ENCODE peak calls at places on chromosome 16, in nine cellular contexts. B is A549, V is HCT116, O is sigmoid colon, K is spleen, M is heart left ventricle, D is ovary, N is adrenal gland, G is IMR-90. W is an unnamed sample.

GRCh38 chr16:71929048-71929447 is 33.7 kb downstream of the IST1 start:
- DNase-seq in B (no peak), V (no peak), O (peak), K (no peak), M (no peak), D (no peak), N (peak), G (peak), W (no peak)

GRCh38 chr16:27169511-27170071 is 33.7 kb upstream of the KDM8 start:
- DNase-seq in B (no peak), V (no peak), O (no peak), K (no peak), M (no peak), D (no peak), N (no peak), G (peak), W (no peak)

GRCh38 chr16:19375561-19376158 is 42.0 kb upstream of the TMC5 start:
- DNase-seq in B (peak), V (peak), O (no peak), K (no peak), M (peak), D (peak), N (peak), G (peak), W (no peak)

GRCh38 chr16:75296606-75297005 is 45.2 kb upstream of the BCAR1 start:
- DNase-seq in B (no peak), V (no peak), O (peak), K (no peak), M (peak), D (no peak), N (peak), G (peak), W (no peak)

GRCh38 chr16:89949756-89950155 is 1.2 kb downstream of the DEF8 start:
- DNase-seq in B (no peak), V (no peak), O (no peak), K (no peak), M (no peak), D (no peak), N (no peak), G (no peak), W (no peak)

GRCh38 chr16:6837722-6838121 is 494.9 kb upstream of the RBFOX1 start:
- DNase-seq in B (no peak), V (no peak), O (no peak), K (no peak), M (no peak), D (no peak), N (no peak), G (no peak), W (no peak)

GRCh38 chr16:11136600-11136999 is 119.4 kb downstream of the SOCS1 start:
- DNase-seq in B (no peak), V (no peak), O (no peak), K (no peak), M (peak), D (no peak), N (no peak), G (no peak), W (no peak)

GRCh38 chr16:88317619-88317977 is 65.2 kb upstream of the ZNF469 start:
- DNase-seq in B (no peak), V (no peak), O (no peak), K (no peak), M (peak), D (no peak), N (no peak), G (peak), W (no peak)

GRCh38 chr16:2866422-2866821 is 8.5 kb upstream of the PRSS22 start:
- DNase-seq in B (no peak), V (no peak), O (no peak), K (no peak), M (no peak), D (no peak), N (no peak), G (no peak), W (no peak)

DNA sequence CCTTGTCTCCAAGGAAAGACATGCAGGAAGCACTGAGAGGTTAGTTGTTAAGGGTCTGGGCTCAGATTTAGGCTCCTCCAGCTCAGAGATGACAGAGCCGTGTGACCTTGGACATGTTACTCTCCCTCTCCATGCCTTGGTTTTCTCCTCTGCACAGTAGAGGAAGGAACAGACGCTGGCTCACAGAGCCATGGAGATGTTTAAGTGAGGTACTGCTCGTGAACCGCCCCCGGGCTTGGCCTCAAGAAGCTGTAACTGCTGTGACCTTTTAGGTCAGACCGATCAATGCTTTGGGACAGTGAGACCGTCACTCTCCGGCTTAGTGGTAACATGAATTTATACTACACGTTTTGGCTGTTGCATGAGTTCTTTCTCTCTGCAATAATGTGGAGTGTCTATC is 197.4 kb downstream of the C16orf95 start:
- DNase-seq in B (no peak), V (no peak), O (peak), K (no peak), M (no peak), D (no peak), N (no peak), G (no peak), W (no peak)
- TF ChIP-seq POLR2A in B (no peak), V (no peak), O (no peak), K (no peak), M (no peak), D (no peak), N (no peak), G (no peak), W (no peak)

GRCh38 chr16:22979038-22979437 is 165.1 kb downstream of the HS3ST2 start:
- DNase-seq in B (no peak), V (no peak), O (no peak), K (no peak), M (no peak), D (no peak), N (no peak), G (no peak), W (no peak)

GRCh38 chr16:22971346-22971924 is 157.5 kb downstream of the HS3ST2 start:
- DNase-seq in B (no peak), V (no peak), O (no peak), K (no peak), M (no peak), D (no peak), N (no peak), G (no peak), W (no peak)

GRCh38 chr16:22973451-22973991 is 159.6 kb downstream of the HS3ST2 start:
- DNase-seq in B (no peak), V (no peak), O (no peak), K (no peak), M (no peak), D (no peak), N (no peak), G (no peak), W (no peak)

GRCh38 chr16:22977294-22977697 is 163.3 kb downstream of the HS3ST2 start:
- DNase-seq in B (no peak), V (peak), O (no peak), K (no peak), M (no peak), D (no peak), N (no peak), G (no peak), W (no peak)
- TF ChIP-seq CTCF in B (peak), V (peak), O (no peak), K (no peak), M (peak), D (no peak), N (peak), G (peak), W (no peak)

GRCh38 chr16:81601008-81601428 is 156.4 kb downstream of the CMIP start:
- DNase-seq in B (peak), V (no peak), O (no peak), K (no peak), M (no peak), D (no peak), N (no peak), G (peak), W (no peak)

GRCh38 chr16:81601601-81602251 is 157.1 kb downstream of the CMIP start:
- DNase-seq in B (no peak), V (no peak), O (no peak), K (no peak), M (no peak), D (no peak), N (no peak), G (peak), W (no peak)

GRCh38 chr16:81599034-81599744 is 154.6 kb downstream of the CMIP start:
- DNase-seq in B (no peak), V (no peak), O (no peak), K (no peak), M (no peak), D (no peak), N (no peak), G (no peak), W (no peak)

GRCh38 chr16:81602377-81602776 is 157.8 kb downstream of the CMIP start:
- DNase-seq in B (no peak), V (no peak), O (no peak), K (no peak), M (no peak), D (no peak), N (no peak), G (no peak), W (no peak)

DNA sequence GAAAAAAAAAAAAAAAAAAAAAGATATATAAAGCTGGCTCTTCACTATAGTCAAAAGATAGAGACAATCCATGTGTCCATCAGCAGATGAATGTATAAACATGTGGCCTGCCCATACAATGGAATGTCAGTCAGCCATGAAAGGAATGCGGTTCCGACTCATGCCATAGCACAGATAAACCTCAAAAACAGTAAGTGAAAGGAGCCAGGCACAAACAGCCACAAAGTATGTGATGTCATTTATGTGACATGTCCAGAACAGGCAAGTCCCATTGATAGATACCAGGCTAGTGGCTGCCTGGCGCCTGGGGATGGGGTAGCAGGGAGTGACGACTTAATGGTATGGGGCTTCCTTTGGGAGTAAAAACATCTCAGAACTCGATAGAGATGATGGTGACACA is 155.7 kb downstream of the CMIP start:
- DNase-seq in B (no peak), V (no peak), O (no peak), K (no peak), M (no peak), D (no peak), N (no peak), G (peak), W (no peak)
- H3K27ac ChIP-seq in B (peak), V (no peak), O (peak), K (no peak), M (no peak), D (no peak), N (no peak), G (no peak), W (peak)

GRCh38 chr16:58265480-58266052 is 29.3 kb downstream of the PRSS54 start:
- DNase-seq in B (no peak), V (no peak), O (no peak), K (no peak), M (no peak), D (no peak), N (no peak), G (no peak), W (no peak)
- TF ChIP-seq POLR2A in B (no peak), V (no peak), O (no peak), K (no peak), M (no peak), D (no peak), N (no peak), G (no peak), W (no peak)

GRCh38 chr16:86042996-86043725 is 144.2 kb downstream of the IRF8 start:
- DNase-seq in B (no peak), V (no peak), O (no peak), K (peak), M (no peak), D (peak), N (no peak), G (no peak), W (no peak)

GRCh38 chr16:86044881-86045600 is 146.1 kb downstream of the IRF8 start:
- DNase-seq in B (no peak), V (no peak), O (peak), K (peak), M (no peak), D (no peak), N (no peak), G (no peak), W (no peak)

GRCh38 chr16:86046026-86046713 is 147.2 kb downstream of the IRF8 start:
- DNase-seq in B (no peak), V (no peak), O (peak), K (peak), M (no peak), D (no peak), N (no peak), G (no peak), W (no peak)

GRCh38 chr16:86045601-86045971 is 146.6 kb downstream of the IRF8 start:
- DNase-seq in B (no peak), V (no peak), O (peak), K (peak), M (no peak), D (no peak), N (no peak), G (no peak), W (no peak)

DNA sequence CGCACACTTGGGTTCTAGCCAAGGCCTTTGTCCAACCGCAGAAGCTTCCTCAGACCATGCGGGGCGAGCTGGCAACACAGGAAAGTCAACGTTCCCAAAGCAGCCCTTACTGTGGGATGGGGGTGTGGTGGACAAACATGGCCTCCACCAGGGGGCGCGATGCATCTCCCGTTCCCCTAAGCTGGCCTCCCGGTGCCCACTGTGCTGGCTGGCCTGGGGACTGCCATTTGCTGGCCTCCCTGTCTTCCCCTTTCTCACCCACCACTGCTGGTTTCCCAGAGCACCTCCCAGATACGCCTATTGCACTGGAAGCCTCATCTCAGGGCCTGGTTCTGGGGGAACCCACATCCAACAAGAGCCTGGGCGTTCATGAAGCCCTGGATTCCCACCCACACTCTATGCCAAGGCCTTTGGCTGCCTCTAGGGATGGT is 145.3 kb downstream of the IRF8 start:
- DNase-seq in B (peak), V (peak), O (peak), K (peak), M (no peak), D (no peak), N (no peak), G (peak), W (no peak)
- TF ChIP-seq CTCF in B (peak), V (peak), O (peak), K (peak), M (peak), D (no peak), N (peak), G (peak), W (peak)

GRCh38 chr16:81861915-81862314 is 82.8 kb downstream of the PLCG2 start:
- DNase-seq in B (no peak), V (no peak), O (no peak), K (no peak), M (no peak), D (no peak), N (no peak), G (no peak), W (no peak)
- H3K27ac ChIP-seq in B (no peak), V (no peak), O (no peak), K (no peak), M (no peak), D (no peak), N (no peak), G (no peak), W (peak)